ENCODE peak calls at places on chromosomes 13 and 19, in six cellular contexts. G is tibial artery, Z is endothelial cell, Y is neural progenitor cell, F is RWPE1, A is GM12865. H is an unnamed sample.

GRCh38 chr19:42199440-42200115 is 17.9 kb downstream of the DEDD2 start:
- DNase-seq in Z (no peak), Y (no peak), G (no peak), F (peak), A (peak), H (no peak)

GRCh38 chr13:50162001-50162400 is 146.8 kb downstream of the KCNRG start:
- DNase-seq in G (no peak), F (no peak), Y (no peak), A (no peak), Z (no peak), H (no peak)

GRCh38 chr19:2334426-2334825 is 5.9 kb downstream of the SPPL2B start:
- DNase-seq in A (no peak), F (no peak), G (no peak), Y (no peak), Z (no peak), H (no peak)

GRCh38 chr13:58979851-58980250 is 1183.9 kb downstream of the DIAPH3 start:
- DNase-seq in G (no peak), A (no peak), Y (no peak), F (no peak), Z (no peak), H (no peak)

GRCh38 chr13:83229574-83230300 is 652.5 kb downstream of the SLITRK1 start:
- DNase-seq in Y (no peak), G (no peak), F (no peak), A (no peak), Z (no peak), H (no peak)

GRCh38 chr19:42252365-42253244 is 2.3 kb downstream of the ERF start:
- DNase-seq in Y (no peak), F (no peak), G (peak), Z (no peak), A (no peak), H (no peak)

GRCh38 chr19:38686530-38686888 is 39.1 kb downstream of the ACTN4 start:
- DNase-seq in Z (no peak), G (no peak), F (no peak), A (peak), Y (no peak), H (no peak)

GRCh38 chr13:87669379-87669978 is 1.7 kb upstream of the SLITRK5 start:
- DNase-seq in Z (no peak), Y (peak), A (peak), G (no peak), F (no peak), H (no peak)

GRCh38 chr13:40982772-40983171 is 36.3 kb downstream of the ELF1 start:
- DNase-seq in Z (peak), Y (no peak), F (no peak), A (peak), G (no peak), H (no peak)

GRCh38 chr13:23985846-23986245 is 88.5 kb upstream of the C1QTNF9B start:
- DNase-seq in Y (no peak), G (no peak), A (no peak), F (no peak), Z (no peak), H (no peak)

GRCh38 chr13:76048675-76049396 is 412.7 kb downstream of the LMO7 start:
- DNase-seq in F (no peak), A (no peak), G (no peak), Z (no peak), Y (no peak), H (no peak)

GRCh38 chr13:76048126-76048525 is 412.0 kb downstream of the LMO7 start:
- DNase-seq in Y (no peak), G (no peak), Z (no peak), F (no peak), A (no peak), H (no peak)

GRCh38 chr13:76053181-76053580 is 417.1 kb downstream of the LMO7 start:
- DNase-seq in Z (no peak), F (no peak), G (no peak), A (no peak), Y (no peak), H (no peak)

GRCh38 chr13:76043882-76044281 is 407.8 kb downstream of the LMO7 start:
- DNase-seq in F (no peak), G (no peak), A (no peak), Y (peak), Z (no peak), H (no peak)

DNA sequence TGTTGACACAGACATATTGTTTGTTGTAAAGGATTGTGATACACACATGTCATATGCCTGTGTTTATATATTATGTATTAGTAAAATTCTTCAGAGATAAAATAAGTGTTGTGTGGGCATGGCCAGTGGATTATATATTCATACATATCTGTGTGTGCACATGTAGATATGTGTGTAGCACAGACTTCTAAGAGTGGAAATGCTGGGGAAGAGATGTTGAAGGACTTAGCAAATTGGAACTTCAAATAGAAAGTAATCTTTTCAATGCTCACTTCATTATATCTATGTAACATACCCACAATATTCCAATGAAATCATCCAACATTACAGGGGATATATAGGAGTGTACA is 413.2 kb downstream of the LMO7 start:
- DNase-seq in Y (no peak), G (no peak), Z (no peak), F (no peak), A (no peak), H (no peak)
- TF ChIP-seq CTCF in Y (no peak), G (no peak), Z (no peak), F (no peak), A (no peak), H (no peak)

DNA sequence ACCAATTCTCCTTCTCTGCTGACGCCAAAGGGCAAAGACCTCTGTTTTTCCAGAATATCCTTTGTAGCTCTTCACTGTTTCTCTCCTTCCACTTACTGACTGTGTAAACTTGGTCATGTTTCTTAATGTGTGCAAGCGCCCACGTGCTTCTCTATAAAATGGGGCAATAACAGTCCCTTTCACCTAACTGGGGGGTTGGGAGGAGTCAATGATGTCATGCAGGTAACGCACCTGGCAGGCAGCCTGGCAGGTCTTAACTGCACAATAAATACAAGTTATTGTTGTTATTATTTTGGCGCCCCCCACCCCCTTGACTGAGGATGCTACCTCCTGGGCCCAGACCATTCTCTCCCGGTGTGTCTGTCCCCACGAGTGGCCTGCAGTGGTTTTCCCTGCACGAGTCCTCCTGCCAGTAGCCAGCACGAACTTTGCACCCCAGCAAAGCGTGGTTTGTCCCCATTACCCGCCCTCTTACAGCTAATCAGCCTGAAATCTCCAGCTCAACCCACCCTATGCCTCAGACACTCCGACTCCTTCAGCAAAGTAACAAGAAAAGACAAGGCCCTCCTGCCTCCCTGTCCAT is 5.3 kb downstream of the SBSN start:
- DNase-seq in F (no peak), Y (no peak), A (no peak), Z (no peak), G (no peak), H (no peak)
- TF ChIP-seq CTCF in F (no peak), Y (no peak), A (no peak), Z (no peak), G (no peak), H (no peak)

DNA sequence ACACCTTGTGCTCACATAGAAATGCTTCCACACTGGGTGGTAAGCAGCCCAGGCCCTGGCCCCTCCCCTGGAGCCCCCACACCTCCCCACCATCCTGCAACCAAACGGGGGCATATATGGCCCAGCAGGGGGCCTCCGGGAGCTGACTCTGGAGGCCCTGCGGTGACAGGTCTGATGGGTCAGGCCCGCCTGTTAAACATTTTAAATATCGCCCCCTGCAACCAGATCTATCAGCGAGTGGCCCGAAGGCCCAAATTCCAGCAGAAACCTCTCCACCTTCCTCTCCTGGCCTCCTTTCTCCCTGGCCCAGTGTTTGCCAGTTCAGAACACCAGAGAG is 48.0 kb upstream of the KATNAL1 start:
- DNase-seq in Y (peak), G (no peak), Z (peak), F (no peak), A (peak), H (no peak)
- TF ChIP-seq CTCF in Y (no peak), G (peak), Z (no peak), F (no peak), A (peak), H (no peak)

DNA sequence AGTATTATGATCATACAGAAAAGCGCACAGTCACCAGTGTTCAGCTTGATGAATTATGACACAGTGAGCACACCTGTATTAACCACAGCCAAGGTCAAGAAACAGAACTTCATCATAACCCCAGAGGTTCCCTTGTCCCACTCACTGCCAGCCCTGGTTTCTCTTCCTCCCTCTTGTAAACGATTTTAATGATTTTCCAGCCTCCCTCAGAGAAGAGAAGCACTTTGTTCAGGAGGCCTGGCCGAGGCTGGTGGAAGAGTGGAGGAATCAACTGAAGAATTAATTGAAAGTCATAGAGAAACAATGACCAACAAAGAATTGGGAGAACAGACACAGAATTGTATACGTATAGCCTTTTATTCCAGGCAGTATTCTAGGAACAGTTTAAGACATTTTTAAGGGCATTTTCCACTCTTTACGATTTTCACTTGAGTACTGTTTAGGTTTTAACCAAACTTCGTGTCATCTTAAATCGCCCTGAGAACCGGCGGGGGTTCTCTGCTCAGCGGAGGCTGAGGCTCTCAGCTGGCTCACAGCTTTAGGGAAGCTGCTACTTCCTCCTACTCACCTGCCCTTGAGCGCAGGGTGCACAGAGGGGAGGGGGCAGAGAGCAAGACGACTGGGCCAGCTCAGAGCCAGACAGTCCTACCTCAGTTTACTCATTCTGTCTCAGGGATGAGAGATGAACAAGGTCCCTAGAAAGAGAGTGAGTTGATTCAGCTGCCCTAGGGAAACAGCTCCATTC is 108.6 kb downstream of the AKAP11 start:
- DNase-seq in Z (no peak), G (no peak), F (no peak), A (peak), Y (no peak), H (no peak)
- TF ChIP-seq CTCF in Z (no peak), G (no peak), F (no peak), A (no peak), Y (no peak), H (no peak)

DNA sequence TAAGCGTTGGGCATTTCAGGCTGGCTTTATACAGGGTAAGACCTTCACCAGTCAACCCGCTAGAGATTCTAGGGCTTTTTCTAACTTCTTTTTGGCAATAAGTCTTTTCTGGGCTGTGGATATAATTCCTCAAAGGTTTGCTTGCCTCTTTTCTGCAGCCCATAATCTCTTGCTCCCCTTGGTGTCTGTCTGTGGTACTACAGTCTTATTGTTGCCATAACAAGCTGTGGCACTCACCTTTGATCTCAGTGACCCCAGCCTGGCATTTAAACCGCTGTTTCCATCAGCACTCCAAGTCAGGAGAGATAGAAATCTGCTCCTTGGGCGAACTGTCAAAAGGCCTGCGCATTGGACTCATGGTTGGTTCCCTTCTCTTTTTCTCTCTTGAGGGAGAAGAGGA is 14.5 kb upstream of the MPHOSPH8 start:
- DNase-seq in A (peak), Y (peak), G (no peak), F (no peak), Z (peak), H (no peak)
- TF ChIP-seq CTCF in A (peak), Y (peak), G (no peak), F (peak), Z (peak), H (peak)

DNA sequence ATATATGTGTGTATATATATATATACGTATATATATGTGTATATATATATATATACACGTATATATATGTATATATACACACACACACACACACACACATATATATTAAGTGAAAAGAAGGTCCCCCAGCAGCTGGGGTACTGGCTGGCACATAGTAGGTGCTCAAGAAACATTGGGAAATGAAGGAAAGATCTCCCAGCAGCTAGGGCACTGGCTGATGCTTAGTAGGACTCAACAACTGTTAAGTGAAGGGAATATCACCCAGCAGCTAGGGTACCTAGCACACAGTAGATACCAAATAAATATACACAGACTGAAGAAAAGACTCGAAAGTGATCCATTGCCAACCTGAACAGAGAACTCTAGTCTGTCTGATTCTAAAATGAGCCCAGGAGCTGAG is 12.2 kb downstream of the PODNL1 start:
- DNase-seq in Z (no peak), F (no peak), Y (no peak), A (no peak), G (no peak), H (no peak)
- TF ChIP-seq CTCF in Z (no peak), F (no peak), Y (no peak), A (no peak), G (no peak), H (no peak)

DNA sequence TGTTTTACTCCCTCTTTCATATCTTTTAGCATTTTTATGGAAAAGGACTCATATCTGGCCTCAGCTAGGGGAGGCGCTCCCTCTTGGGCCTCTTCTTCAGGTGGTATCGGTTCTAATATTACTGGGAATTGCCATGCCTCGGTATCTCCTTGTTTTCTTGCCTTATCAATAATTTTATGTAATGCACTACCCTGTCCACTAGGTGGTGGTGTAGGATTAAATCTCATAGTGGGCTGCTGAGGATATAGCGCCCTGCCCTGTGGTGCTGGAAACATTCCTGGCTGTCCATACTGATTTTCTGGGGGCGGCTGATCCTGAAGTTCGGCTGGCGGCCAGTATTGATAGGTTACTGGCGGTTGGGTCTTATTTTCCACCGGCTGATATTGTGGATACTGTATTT is 35.8 kb downstream of the ZNF420 start:
- DNase-seq in F (no peak), Y (no peak), G (no peak), Z (no peak), A (no peak), H (no peak)
- TF ChIP-seq CTCF in F (no peak), Y (peak), G (no peak), Z (peak), A (peak), H (no peak)